ENCODE peak calls at places on chromosomes 5 and 9, in five cellular contexts. One of them, this sample, is unnamed.

GRCh38 chr9:68507098-68507795 is 33.4 kb downstream of the TMEM252 start:
- DNase-seq in HCT116: peak; percentile 23
- DNase-seq in HFFc6: peak; percentile 28
- DNase-seq in fibroblast of mammary gland: peak; percentile 40
- DNase-seq in CD8-positive, alpha-beta T cell: no peak
- DNase-seq in this sample: peak; percentile 35

GRCh38 chr9:89598926-89599325 is 5.9 kb upstream of the GADD45G start:
- DNase-seq in HCT116: no peak
- DNase-seq in HFFc6: no peak
- DNase-seq in fibroblast of mammary gland: no peak
- DNase-seq in CD8-positive, alpha-beta T cell: no peak
- DNase-seq in this sample: no peak

GRCh38 chr9:132560604-132561304 is 21.7 kb upstream of the BARHL1 start:
- DNase-seq in HCT116: no peak
- DNase-seq in HFFc6: no peak
- DNase-seq in fibroblast of mammary gland: no peak
- DNase-seq in CD8-positive, alpha-beta T cell: no peak
- DNase-seq in this sample: no peak

GRCh38 chr9:88344013-88344412 is 44.2 kb upstream of the SPIN1 start:
- DNase-seq in HCT116: no peak
- DNase-seq in HFFc6: no peak
- DNase-seq in fibroblast of mammary gland: no peak
- DNase-seq in CD8-positive, alpha-beta T cell: no peak
- DNase-seq in this sample: no peak

GRCh38 chr9:15246688-15247087 is 60.3 kb downstream of the TTC39B start:
- DNase-seq in HCT116: peak; percentile 4
- DNase-seq in HFFc6: no peak
- DNase-seq in fibroblast of mammary gland: peak; percentile 27
- DNase-seq in CD8-positive, alpha-beta T cell: no peak
- DNase-seq in this sample: no peak

GRCh38 chr5:101977729-101978345 is 318.2 kb downstream of the SLCO4C1 start:
- DNase-seq in HCT116: peak; percentile 54
- DNase-seq in HFFc6: peak; percentile 25
- DNase-seq in fibroblast of mammary gland: peak; percentile 44
- DNase-seq in CD8-positive, alpha-beta T cell: no peak
- DNase-seq in this sample: peak; percentile 50

GRCh38 chr5:59065551-59065950 is 482.7 kb downstream of the RAB3C start:
- DNase-seq in HCT116: no peak
- DNase-seq in HFFc6: peak; percentile 43
- DNase-seq in fibroblast of mammary gland: peak; percentile 89
- DNase-seq in CD8-positive, alpha-beta T cell: no peak
- DNase-seq in this sample: no peak

GRCh38 chr9:136587944-136588662 is 42.3 kb upstream of the NOTCH1 start:
- DNase-seq in HCT116: no peak
- DNase-seq in HFFc6: no peak
- DNase-seq in fibroblast of mammary gland: no peak
- DNase-seq in CD8-positive, alpha-beta T cell: peak; percentile 34
- DNase-seq in this sample: no peak

GRCh38 chr5:74355041-74355440 is 285.5 kb downstream of the ENC1 start:
- DNase-seq in HCT116: no peak
- DNase-seq in HFFc6: no peak
- DNase-seq in fibroblast of mammary gland: no peak
- DNase-seq in CD8-positive, alpha-beta T cell: no peak
- DNase-seq in this sample: no peak

GRCh38 chr5:74356009-74356695 is 284.4 kb downstream of the ENC1 start:
- DNase-seq in HCT116: no peak
- DNase-seq in HFFc6: no peak
- DNase-seq in fibroblast of mammary gland: no peak
- DNase-seq in CD8-positive, alpha-beta T cell: no peak
- DNase-seq in this sample: no peak

GRCh38 chr5:74352256-74352655 is 288.3 kb downstream of the ENC1 start:
- DNase-seq in HCT116: no peak
- DNase-seq in HFFc6: no peak
- DNase-seq in fibroblast of mammary gland: no peak
- DNase-seq in CD8-positive, alpha-beta T cell: no peak
- DNase-seq in this sample: no peak

GRCh38 chr5:74357827-74358226 is 282.7 kb downstream of the ENC1 start:
- DNase-seq in HCT116: no peak
- DNase-seq in HFFc6: no peak
- DNase-seq in fibroblast of mammary gland: no peak
- DNase-seq in CD8-positive, alpha-beta T cell: no peak
- DNase-seq in this sample: no peak

GRCh38 chr5:74355456-74355855 is 285.1 kb downstream of the ENC1 start:
- DNase-seq in HCT116: no peak
- DNase-seq in HFFc6: no peak
- DNase-seq in fibroblast of mammary gland: no peak
- DNase-seq in CD8-positive, alpha-beta T cell: no peak
- DNase-seq in this sample: no peak
- TF ChIP-seq CTCF in HCT116: no peak
- TF ChIP-seq CTCF in HFFc6: no peak
- TF ChIP-seq CTCF in fibroblast of mammary gland: no peak
- TF ChIP-seq CTCF in CD8-positive, alpha-beta T cell: no peak
- TF ChIP-seq CTCF in this sample: no peak

GRCh38 chr9:72843525-72844439 is 109.1 kb downstream of the ALDH1A1 start:
- DNase-seq in HCT116: no peak
- DNase-seq in HFFc6: no peak
- DNase-seq in fibroblast of mammary gland: no peak
- DNase-seq in CD8-positive, alpha-beta T cell: no peak
- DNase-seq in this sample: no peak
- TF ChIP-seq CTCF in HCT116: peak; percentile 38
- TF ChIP-seq CTCF in HFFc6: peak; percentile 54
- TF ChIP-seq CTCF in fibroblast of mammary gland: peak; percentile 29
- TF ChIP-seq CTCF in CD8-positive, alpha-beta T cell: no peak
- TF ChIP-seq CTCF in this sample: no peak

GRCh38 chr5:141851195-141851874 is 26.9 kb downstream of the PCDH1 start:
- DNase-seq in HCT116: no peak
- DNase-seq in HFFc6: no peak
- DNase-seq in fibroblast of mammary gland: no peak
- DNase-seq in CD8-positive, alpha-beta T cell: no peak
- DNase-seq in this sample: no peak

GRCh38 chr5:141848771-141849370 is 29.3 kb downstream of the PCDH1 start:
- DNase-seq in HCT116: no peak
- DNase-seq in HFFc6: peak; percentile 27
- DNase-seq in fibroblast of mammary gland: peak; percentile 28
- DNase-seq in CD8-positive, alpha-beta T cell: no peak
- DNase-seq in this sample: peak; percentile 53

GRCh38 chr5:141850786-141851185 is 27.4 kb downstream of the PCDH1 start:
- DNase-seq in HCT116: no peak
- DNase-seq in HFFc6: no peak
- DNase-seq in fibroblast of mammary gland: no peak
- DNase-seq in CD8-positive, alpha-beta T cell: no peak
- DNase-seq in this sample: no peak

GRCh38 chr5:141850183-141850768 is 27.9 kb downstream of the PCDH1 start:
- DNase-seq in HCT116: no peak
- DNase-seq in HFFc6: peak; percentile 13
- DNase-seq in fibroblast of mammary gland: peak; percentile 20
- DNase-seq in CD8-positive, alpha-beta T cell: peak; percentile 45
- DNase-seq in this sample: peak; percentile 69

GRCh38 chr5:141849371-141850182 is 28.6 kb downstream of the PCDH1 start:
- DNase-seq in HCT116: no peak
- DNase-seq in HFFc6: peak; percentile 51
- DNase-seq in fibroblast of mammary gland: peak; percentile 60
- DNase-seq in CD8-positive, alpha-beta T cell: peak; percentile 66
- DNase-seq in this sample: peak; percentile 92
- TF ChIP-seq CTCF in HCT116: no peak
- TF ChIP-seq CTCF in HFFc6: no peak
- TF ChIP-seq CTCF in fibroblast of mammary gland: no peak
- TF ChIP-seq CTCF in CD8-positive, alpha-beta T cell: no peak
- TF ChIP-seq CTCF in this sample: no peak

GRCh38 chr9:105858877-105859276 is 164.5 kb downstream of the TMEM38B start:
- DNase-seq in HCT116: no peak
- DNase-seq in HFFc6: no peak
- DNase-seq in fibroblast of mammary gland: no peak
- DNase-seq in CD8-positive, alpha-beta T cell: no peak
- DNase-seq in this sample: no peak

GRCh38 chr9:105858284-105858683 is 163.9 kb downstream of the TMEM38B start:
- DNase-seq in HCT116: no peak
- DNase-seq in HFFc6: no peak
- DNase-seq in fibroblast of mammary gland: no peak
- DNase-seq in CD8-positive, alpha-beta T cell: no peak
- DNase-seq in this sample: no peak

GRCh38 chr9:105862002-105862401 is 167.7 kb downstream of the TMEM38B start:
- DNase-seq in HCT116: no peak
- DNase-seq in HFFc6: no peak
- DNase-seq in fibroblast of mammary gland: no peak
- DNase-seq in CD8-positive, alpha-beta T cell: no peak
- DNase-seq in this sample: no peak

GRCh38 chr9:105860526-105860925 is 166.2 kb downstream of the TMEM38B start:
- DNase-seq in HCT116: no peak
- DNase-seq in HFFc6: no peak
- DNase-seq in fibroblast of mammary gland: no peak
- DNase-seq in CD8-positive, alpha-beta T cell: no peak
- DNase-seq in this sample: no peak

DNA sequence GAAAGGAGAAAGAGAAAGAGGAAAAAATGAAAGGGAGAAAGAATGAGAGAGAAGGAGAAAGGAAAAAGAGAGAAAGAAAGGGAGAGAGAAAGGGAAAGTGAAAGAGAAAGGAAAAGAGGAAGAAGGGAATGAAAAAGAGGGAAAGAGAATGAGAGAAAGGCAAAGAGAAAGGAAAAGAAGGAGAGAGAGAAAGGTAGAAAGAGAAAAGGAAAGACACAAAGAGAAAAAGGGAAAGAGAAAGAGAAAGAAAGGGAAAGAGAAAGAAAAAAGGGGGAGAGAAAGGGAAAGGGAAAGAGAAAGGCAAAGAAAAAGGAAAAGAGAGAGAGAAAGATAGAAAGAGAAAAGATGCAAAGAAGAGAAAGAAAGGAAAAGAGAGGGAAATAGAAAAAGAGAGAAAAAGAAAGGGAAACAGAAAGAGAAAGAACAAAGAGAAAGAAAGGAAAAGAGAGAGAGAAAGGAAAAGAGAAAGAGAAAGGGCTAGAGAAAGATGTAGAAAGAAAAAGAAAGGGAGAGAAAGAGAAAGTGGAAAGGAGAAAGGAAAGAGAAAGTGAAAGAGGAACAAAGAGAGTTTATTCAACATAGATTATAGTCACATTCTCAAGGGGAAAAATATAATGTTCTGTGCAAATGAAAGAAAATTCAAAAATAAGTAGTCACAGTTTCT is 165.2 kb downstream of the TMEM38B start:
- DNase-seq in HCT116: no peak
- DNase-seq in HFFc6: no peak
- DNase-seq in fibroblast of mammary gland: no peak
- DNase-seq in CD8-positive, alpha-beta T cell: no peak
- DNase-seq in this sample: no peak
- TF ChIP-seq CTCF in HCT116: no peak
- TF ChIP-seq CTCF in HFFc6: no peak
- TF ChIP-seq CTCF in fibroblast of mammary gland: no peak
- TF ChIP-seq CTCF in CD8-positive, alpha-beta T cell: peak; percentile 72
- TF ChIP-seq CTCF in this sample: no peak

DNA sequence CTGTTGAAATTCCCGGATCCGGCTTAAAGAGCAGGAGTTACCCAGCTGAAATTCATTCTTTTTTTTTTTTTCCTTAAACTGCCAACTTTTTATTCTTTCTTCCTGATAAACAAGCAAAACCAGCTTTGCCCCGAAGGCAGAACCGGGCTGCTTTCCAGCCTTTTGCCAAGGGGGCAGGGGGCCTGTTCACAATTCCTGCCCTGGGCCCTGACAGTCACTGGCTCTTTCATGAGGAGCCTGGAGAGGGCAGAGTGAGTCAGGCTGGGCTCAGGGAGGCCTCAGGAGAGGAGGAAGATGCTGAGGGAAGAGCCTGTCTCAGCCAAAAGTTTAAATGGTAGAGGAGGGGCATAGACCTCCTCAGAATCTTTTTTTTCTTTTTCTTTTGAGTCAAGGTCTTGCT is 4.8 kb downstream of the GLIPR2 start:
- DNase-seq in HCT116: no peak
- DNase-seq in HFFc6: peak; percentile 55
- DNase-seq in fibroblast of mammary gland: peak; percentile 45
- DNase-seq in CD8-positive, alpha-beta T cell: no peak
- DNase-seq in this sample: no peak
- TF ChIP-seq CTCF in HCT116: peak; percentile 9
- TF ChIP-seq CTCF in HFFc6: peak; percentile 71
- TF ChIP-seq CTCF in fibroblast of mammary gland: peak; percentile 39
- TF ChIP-seq CTCF in CD8-positive, alpha-beta T cell: no peak
- TF ChIP-seq CTCF in this sample: no peak

GRCh38 chr9:127676636-127677035 is 30.2 kb upstream of the CFAP157 start:
- DNase-seq in HCT116: no peak
- DNase-seq in HFFc6: no peak
- DNase-seq in fibroblast of mammary gland: peak; percentile 46
- DNase-seq in CD8-positive, alpha-beta T cell: no peak
- DNase-seq in this sample: no peak
- TF ChIP-seq CTCF in HCT116: no peak
- TF ChIP-seq CTCF in HFFc6: no peak
- TF ChIP-seq CTCF in fibroblast of mammary gland: no peak
- TF ChIP-seq CTCF in CD8-positive, alpha-beta T cell: no peak
- TF ChIP-seq CTCF in this sample: no peak

DNA sequence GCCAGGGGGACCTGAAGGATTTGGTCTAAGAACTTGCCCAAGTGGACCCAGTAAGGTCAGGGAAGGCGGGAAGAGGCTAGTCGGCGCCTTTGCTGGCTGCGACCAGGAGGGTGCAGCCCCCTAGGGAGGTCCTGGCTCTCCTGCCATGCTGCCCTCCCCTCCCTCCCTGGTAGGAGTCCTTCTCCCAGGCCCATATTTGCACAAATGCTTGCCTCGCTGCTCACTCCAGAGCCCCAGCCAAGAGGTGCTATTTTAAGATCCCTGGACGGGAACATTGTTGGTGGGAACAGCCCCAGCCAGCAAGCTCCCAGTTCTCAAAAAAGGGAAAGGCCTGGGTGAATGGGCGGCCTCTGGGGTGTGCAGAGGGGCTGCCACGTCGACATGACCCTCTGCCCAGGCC is 4.3 kb upstream of the IL17B start:
- DNase-seq in HCT116: no peak
- DNase-seq in HFFc6: no peak
- DNase-seq in fibroblast of mammary gland: no peak
- DNase-seq in CD8-positive, alpha-beta T cell: no peak
- DNase-seq in this sample: no peak
- TF ChIP-seq CTCF in HCT116: no peak
- TF ChIP-seq CTCF in HFFc6: no peak
- TF ChIP-seq CTCF in fibroblast of mammary gland: no peak
- TF ChIP-seq CTCF in CD8-positive, alpha-beta T cell: no peak
- TF ChIP-seq CTCF in this sample: no peak

GRCh38 chr5:116990010-116990409 is 415.4 kb upstream of the SEMA6A start:
- DNase-seq in HCT116: no peak
- DNase-seq in HFFc6: no peak
- DNase-seq in fibroblast of mammary gland: no peak
- DNase-seq in CD8-positive, alpha-beta T cell: no peak
- DNase-seq in this sample: no peak
- TF ChIP-seq CTCF in HCT116: no peak
- TF ChIP-seq CTCF in HFFc6: no peak
- TF ChIP-seq CTCF in fibroblast of mammary gland: no peak
- TF ChIP-seq CTCF in CD8-positive, alpha-beta T cell: no peak
- TF ChIP-seq CTCF in this sample: no peak

GRCh38 chr5:2783223-2783622 is 31.7 kb upstream of the IRX2 start:
- DNase-seq in HCT116: no peak
- DNase-seq in HFFc6: no peak
- DNase-seq in fibroblast of mammary gland: peak; percentile 9
- DNase-seq in CD8-positive, alpha-beta T cell: no peak
- DNase-seq in this sample: no peak
- TF ChIP-seq CTCF in HCT116: peak; percentile 13
- TF ChIP-seq CTCF in HFFc6: peak; percentile 27
- TF ChIP-seq CTCF in fibroblast of mammary gland: peak; percentile 28
- TF ChIP-seq CTCF in CD8-positive, alpha-beta T cell: no peak
- TF ChIP-seq CTCF in this sample: no peak

This sample was measured in GM13976.